ENCODE peak calls at places on chromosomes 2 and 18, in six cellular contexts. L is HEK293T, Q is T-helper 1 cell, S is head of caudate nucleus, N is left colon, J is Peyer's patch. C is an unnamed sample.

GRCh38 chr2:109452318-109453305 is 161.2 kb downstream of the SEPTIN10 start:
- DNase-seq in Q (no peak), N (no peak), L (no peak), J (peak; percentile 34), S (no peak), C (no peak)

GRCh38 chr2:217357886-217358620 is 498.2 kb upstream of the TNP1 start:
- DNase-seq in L (no peak), J (no peak), N (no peak), Q (no peak), S (no peak), C (no peak)

GRCh38 chr2:8860239-8860638 is 22.8 kb upstream of the KIDINS220 start:
- DNase-seq in S (no peak), Q (no peak), L (no peak), J (no peak), N (no peak), C (no peak)

GRCh38 chr2:182330451-182331325 is 96.1 kb downstream of the PDE1A start:
- DNase-seq in L (no peak), Q (no peak), J (no peak), N (no peak), S (no peak), C (no peak)

GRCh38 chr18:59272971-59273935 is at the start of gene RAX:
- DNase-seq in Q (peak; percentile 36), N (no peak), S (no peak), L (no peak), J (no peak), C (peak; percentile 71)

GRCh38 chr2:51424418-51424817 is 392.5 kb upstream of the NRXN1 start:
- DNase-seq in J (no peak), L (no peak), Q (no peak), S (no peak), N (no peak), C (no peak)

GRCh38 chr2:134679740-134680139 is 39.1 kb downstream of the TMEM163 start:
- DNase-seq in S (no peak), L (no peak), J (no peak), N (no peak), Q (peak; percentile 57), C (no peak)

GRCh38 chr2:11239718-11240462 is 84.6 kb downstream of the SLC66A3 start:
- DNase-seq in S (no peak), L (no peak), N (no peak), J (no peak), Q (no peak), C (no peak)

GRCh38 chr2:31270871-31271270 is 36.9 kb downstream of the EHD3 start:
- DNase-seq in J (no peak), L (no peak), N (no peak), Q (no peak), S (no peak), C (no peak)

GRCh38 chr2:178265851-178266250 is 71.5 kb downstream of the OSBPL6 start:
- DNase-seq in N (no peak), S (no peak), J (no peak), Q (no peak), L (no peak), C (no peak)

GRCh38 chr18:26901020-26901419 is 35.5 kb upstream of the AQP4 start:
- DNase-seq in S (no peak), L (no peak), Q (no peak), J (no peak), N (no peak), C (no peak)

GRCh38 chr2:33051586-33052385 is 105.0 kb downstream of the LTBP1 start:
- DNase-seq in J (no peak), S (no peak), Q (no peak), L (no peak), N (no peak), C (no peak)

GRCh38 chr2:110688594-110689091 is 10.8 kb upstream of the BUB1 start:
- DNase-seq in S (no peak), J (no peak), N (no peak), L (no peak), Q (no peak), C (no peak)

GRCh38 chr2:234240917-234241316 is 190.4 kb downstream of the SPP2 start:
- DNase-seq in S (no peak), Q (no peak), N (no peak), L (no peak), J (no peak), C (no peak)

GRCh38 chr2:54122939-54123338 is 7.5 kb downstream of the ACYP2 start:
- DNase-seq in Q (no peak), L (no peak), J (no peak), N (no peak), S (peak; percentile 28), C (no peak)

GRCh38 chr2:239602290-239603282 is 201.8 kb upstream of the HDAC4 start:
- DNase-seq in N (no peak), Q (peak; percentile 72), L (no peak), J (peak; percentile 39), S (no peak), C (no peak)

GRCh38 chr18:12247946-12248345 is 6.2 kb upstream of the CIDEA start:
- DNase-seq in Q (no peak), J (no peak), L (no peak), N (no peak), S (no peak), C (no peak)

GRCh38 chr2:239679755-239680154 is 278.9 kb upstream of the HDAC4 start:
- DNase-seq in L (no peak), S (no peak), N (no peak), Q (no peak), J (no peak), C (no peak)

GRCh38 chr18:22342625-22343024 is 75.1 kb downstream of the CTAGE1 start:
- DNase-seq in L (peak; percentile 49), S (no peak), N (peak; percentile 77), J (peak; percentile 90), Q (no peak), C (no peak)

GRCh38 chr2:120963997-120964396 is 228.3 kb downstream of the GLI2 start:
- DNase-seq in J (no peak), L (no peak), N (no peak), Q (no peak), S (no peak), C (peak; percentile 16)

GRCh38 chr18:38750786-38751185 is 1185.2 kb upstream of the CELF4 start:
- DNase-seq in N (no peak), Q (no peak), S (no peak), J (no peak), L (no peak), C (no peak)

GRCh38 chr2:178530128-178530527 is 49.9 kb downstream of the PLEKHA3 start:
- DNase-seq in J (no peak), L (no peak), S (no peak), Q (no peak), N (no peak), C (no peak)

GRCh38 chr2:118554616-118555015 is 292.8 kb downstream of the EN1 start:
- DNase-seq in N (no peak), S (no peak), Q (no peak), L (no peak), J (no peak), C (no peak)

GRCh38 chr2:88606371-88607030 is 20.8 kb downstream of the EIF2AK3 start:
- DNase-seq in N (no peak), S (no peak), J (peak; percentile 59), Q (no peak), L (no peak), C (no peak)

GRCh38 chr2:231546014-231546413 is 15.8 kb upstream of the NMUR1 start:
- DNase-seq in S (no peak), L (no peak), Q (no peak), N (no peak), J (no peak), C (no peak)

GRCh38 chr18:47826157-47827074 is 104.0 kb downstream of the SMAD2 start:
- DNase-seq in L (no peak), S (no peak), N (no peak), J (no peak), Q (no peak), C (no peak)

GRCh38 chr2:203551653-203552250 is 16.7 kb upstream of the RAPH1 start:
- DNase-seq in Q (no peak), L (no peak), N (peak; percentile 20), J (no peak), S (no peak), C (peak; percentile 23)

GRCh38 chr2:171530378-171530777 is 8.1 kb downstream of the CYBRD1 start:
- DNase-seq in Q (no peak), N (no peak), L (no peak), J (no peak), S (no peak), C (no peak)

GRCh38 chr2:239085201-239085992 is 237.5 kb downstream of the TWIST2 start:
- DNase-seq in Q (no peak), S (peak; percentile 67), N (no peak), J (no peak), L (no peak), C (no peak)

GRCh38 chr2:119429225-119430000 is 2.2 kb upstream of the TMEM37 start:
- DNase-seq in Q (no peak), L (no peak), J (no peak), S (no peak), N (no peak), C (no peak)

GRCh38 chr18:56068030-56068671 is 480.2 kb upstream of the TCF4 start:
- DNase-seq in Q (no peak), L (no peak), S (no peak), N (no peak), J (no peak), C (no peak)

GRCh38 chr2:122643725-122644329 is 888.4 kb downstream of the TSN start:
- DNase-seq in J (no peak), S (no peak), Q (no peak), N (no peak), L (no peak), C (no peak)

GRCh38 chr2:118249970-118250369 is 161.7 kb downstream of the INSIG2 start:
- DNase-seq in J (no peak), Q (no peak), L (no peak), S (no peak), N (no peak), C (no peak)

GRCh38 chr18:48330016-48330991 is 78.9 kb downstream of the ZBTB7C start:
- DNase-seq in S (peak; percentile 16), L (no peak), Q (no peak), N (no peak), J (no peak), C (no peak)

GRCh38 chr2:151051584-151052220 is 210.0 kb downstream of the RBM43 start:
- DNase-seq in J (peak; percentile 57), N (peak; percentile 8), Q (peak; percentile 29), L (peak; percentile 45), S (peak; percentile 67), C (no peak)

GRCh38 chr2:16212321-16212720 is 272.0 kb downstream of the MYCN start:
- DNase-seq in Q (no peak), J (no peak), L (no peak), N (no peak), S (no peak), C (no peak)

GRCh38 chr2:67616749-67617148 is 219.6 kb downstream of the ETAA1 start:
- DNase-seq in S (no peak), N (no peak), J (no peak), L (no peak), Q (peak; percentile 1), C (no peak)

GRCh38 chr18:10141559-10141958 is 227.7 kb downstream of the VAPA start:
- DNase-seq in S (no peak), Q (no peak), L (no peak), J (no peak), N (no peak), C (no peak)

GRCh38 chr18:49555641-49556040 is 6.2 kb upstream of the LIPG start:
- DNase-seq in J (peak; percentile 40), L (no peak), Q (no peak), S (no peak), N (no peak), C (no peak)

GRCh38 chr2:31832363-31832762 is 178.4 kb downstream of the MEMO1 start:
- DNase-seq in J (no peak), L (no peak), S (no peak), Q (no peak), N (no peak), C (no peak)

C was measured in pancreas.